ENCODE peak calls at places on chromosomes 11 and 22, in nine cellular contexts. Q is neural progenitor cell, F is cardiac muscle cell, M is OCI-LY7, G is heart right ventricle, W is endothelial cell of umbilical vein, H is pancreas, N is adrenal gland, V is body of pancreas. Z is an unnamed sample.
A peak's percentile ranks its signal among the peaks of the same experiment; 100 is the strongest.

GRCh38 chr11:8091671-8092070 is 10.7 kb downstream of the TUB start:
- DNase-seq in Q (no peak), F (no peak), M (no peak), G (no peak), W (no peak), H (peak; percentile 8), N (peak; percentile 8), V (no peak), Z (no peak)

GRCh38 chr11:12377824-12378593 is 638 bp downstream of the PARVA start:
- DNase-seq in Q (peak; percentile 90), F (peak; percentile 81), M (no peak), G (peak; percentile 51), W (peak; percentile 69), H (peak; percentile 88), N (peak; percentile 86), V (peak; percentile 89), Z (peak; percentile 90)

GRCh38 chr22:29351042-29351441 is 35.5 kb upstream of the RASL10A start:
- DNase-seq in Q (no peak), F (no peak), M (no peak), G (no peak), W (no peak), H (peak; percentile 42), N (no peak), V (peak; percentile 73), Z (no peak)

GRCh38 chr11:117410861-117411725 is 83.4 kb downstream of the CEP164 start:
- DNase-seq in Q (no peak), F (no peak), M (no peak), G (no peak), W (no peak), H (no peak), N (no peak), V (no peak), Z (no peak)

GRCh38 chr11:76166314-76166713 is 40.0 kb downstream of the WNT11 start:
- DNase-seq in Q (no peak), F (no peak), M (no peak), G (no peak), W (no peak), H (no peak), N (no peak), V (no peak), Z (no peak)

GRCh38 chr22:20062043-20062765 is 17.8 kb upstream of the DGCR8 start:
- DNase-seq in Q (no peak), F (no peak), M (no peak), G (no peak), W (no peak), H (no peak), N (no peak), V (no peak), Z (peak; percentile 69)

GRCh38 chr11:118264568-118265470 is 722 bp upstream of the MPZL2 start:
- DNase-seq in Q (peak; percentile 9), F (no peak), M (no peak), G (no peak), W (peak; percentile 44), H (no peak), N (no peak), V (no peak), Z (no peak)

GRCh38 chr22:50399751-50400331 is 56.7 kb downstream of the PPP6R2 start:
- DNase-seq in Q (peak; percentile 75), F (peak; percentile 53), M (peak; percentile 44), G (peak; percentile 23), W (no peak), H (peak; percentile 44), N (peak; percentile 66), V (peak; percentile 51), Z (no peak)

GRCh38 chr22:28172948-28173360 is 253.9 kb upstream of the PITPNB start:
- DNase-seq in Q (no peak), F (no peak), M (no peak), G (no peak), W (peak; percentile 32), H (no peak), N (no peak), V (no peak), Z (no peak)

GRCh38 chr11:113446112-113446511 is 29.1 kb downstream of the DRD2 start:
- DNase-seq in Q (no peak), F (no peak), M (no peak), G (no peak), W (no peak), H (no peak), N (no peak), V (no peak), Z (no peak)

GRCh38 chr11:488992-489391 is 18.1 kb downstream of the RNH1 start:
- DNase-seq in Q (no peak), F (no peak), M (no peak), G (no peak), W (no peak), H (no peak), N (no peak), V (no peak), Z (no peak)

GRCh38 chr22:45007946-45008852 is 1.6 kb downstream of the PHF21B start:
- DNase-seq in Q (peak; percentile 89), F (peak; percentile 50), M (no peak), G (peak; percentile 8), W (peak; percentile 10), H (no peak), N (peak; percentile 33), V (no peak), Z (no peak)

GRCh38 chr22:32843300-32843699 is 41.8 kb downstream of the TIMP3 start:
- DNase-seq in Q (no peak), F (no peak), M (no peak), G (no peak), W (no peak), H (no peak), N (no peak), V (no peak), Z (no peak)

DNA sequence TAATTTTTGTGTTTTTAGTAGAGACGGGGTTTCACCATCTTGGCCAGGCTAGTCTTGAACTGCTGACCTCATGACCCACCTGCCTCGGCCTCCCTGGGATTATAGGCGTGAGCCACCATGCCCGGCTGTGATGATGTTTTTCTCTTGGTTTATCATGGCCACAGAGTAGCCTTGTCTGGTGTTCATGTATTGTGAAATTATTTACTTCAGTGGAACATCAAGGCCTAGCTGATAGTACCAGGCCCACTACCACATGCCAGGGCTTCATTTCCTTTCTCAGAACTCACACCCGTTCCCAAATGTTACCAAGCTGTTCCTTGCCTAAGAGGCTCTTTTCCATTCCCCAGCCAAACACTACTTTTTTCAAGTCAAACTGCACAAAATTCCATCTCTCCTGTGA is 6.1 kb upstream of the DDB2 start:
- DNase-seq in Q (no peak), F (no peak), M (no peak), G (no peak), W (no peak), H (no peak), N (no peak), V (no peak), Z (no peak)
- H3K4me3 ChIP-seq in Q (no peak overlapping the region), F (no peak overlapping the region), M (no peak overlapping the region), G (no peak overlapping the region), W (no peak overlapping the region), H (no peak overlapping the region), N (no peak overlapping the region), V (no peak overlapping the region), Z (no peak overlapping the region)

GRCh38 chr22:42732071-42732470 is 11.4 kb upstream of the A4GALT start:
- DNase-seq in Q (no peak), F (no peak), M (no peak), G (no peak), W (no peak), H (no peak), N (no peak), V (no peak), Z (no peak)
- H3K27ac ChIP-seq in Q (no peak overlapping the region), F (no peak overlapping the region), M (no peak overlapping the region), G (no peak overlapping the region), W (no peak overlapping the region), H (no peak overlapping the region), N (no peak overlapping the region), V (no peak overlapping the region), Z (no peak overlapping the region)

DNA sequence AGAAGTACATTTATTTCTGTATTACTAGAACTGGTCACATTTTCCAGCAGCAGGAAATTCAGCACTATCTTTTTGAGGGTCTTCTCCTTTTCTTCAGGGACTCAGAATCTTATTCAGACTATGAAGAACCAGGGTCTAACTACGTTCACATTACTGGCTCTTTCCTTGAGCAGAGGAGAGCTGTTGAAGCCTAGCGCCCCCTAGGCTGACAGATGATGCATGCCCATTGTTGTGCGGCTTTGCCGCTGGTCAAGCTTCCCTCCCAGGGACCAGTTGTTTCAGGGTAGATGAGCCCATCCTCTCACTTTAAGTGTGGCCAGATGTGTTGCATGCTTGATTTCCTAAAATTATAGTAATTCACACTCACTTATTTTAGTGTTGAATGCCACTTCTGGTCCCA is 168.2 kb upstream of the PDGFD start:
- DNase-seq in Q (peak; percentile 74), F (peak; percentile 38), M (peak; percentile 36), G (no peak), W (peak; percentile 9), H (no peak), N (no peak), V (no peak), Z (no peak)
- TF ChIP-seq CTCF in Q (peak; percentile 73), F (peak; percentile 25), M (peak; percentile 79), G (no peak), W (peak; percentile 60), H (no peak), N (no peak), V (peak; percentile 15), Z (no peak)

GRCh38 chr11:48052183-48053040 is 72.1 kb downstream of the PTPRJ start:
- DNase-seq in Q (peak; percentile 24), F (peak; percentile 82), M (peak; percentile 47), G (no peak), W (peak; percentile 19), H (peak; percentile 65), N (no peak), V (peak; percentile 68), Z (peak; percentile 46)

GRCh38 chr11:48049036-48049435 is 68.7 kb downstream of the PTPRJ start:
- DNase-seq in Q (no peak), F (no peak), M (no peak), G (no peak), W (no peak), H (no peak), N (no peak), V (no peak), Z (no peak)

GRCh38 chr11:48050304-48050703 is 69.9 kb downstream of the PTPRJ start:
- DNase-seq in Q (no peak), F (no peak), M (no peak), G (no peak), W (no peak), H (no peak), N (no peak), V (no peak), Z (no peak)

GRCh38 chr11:48054994-48055291 is 74.6 kb downstream of the PTPRJ start:
- DNase-seq in Q (no peak), F (no peak), M (no peak), G (no peak), W (no peak), H (no peak), N (no peak), V (no peak), Z (no peak)

GRCh38 chr11:48051217-48051848 is 71.0 kb downstream of the PTPRJ start:
- DNase-seq in Q (no peak), F (no peak), M (peak; percentile 55), G (no peak), W (no peak), H (no peak), N (no peak), V (no peak), Z (peak; percentile 11)
- H3K4me3 ChIP-seq in Q (no peak overlapping the region), F (no peak overlapping the region), M (no peak overlapping the region), G (no peak overlapping the region), W (no peak overlapping the region), H (no peak overlapping the region), N (no peak overlapping the region), V (no peak overlapping the region), Z (no peak overlapping the region)

DNA sequence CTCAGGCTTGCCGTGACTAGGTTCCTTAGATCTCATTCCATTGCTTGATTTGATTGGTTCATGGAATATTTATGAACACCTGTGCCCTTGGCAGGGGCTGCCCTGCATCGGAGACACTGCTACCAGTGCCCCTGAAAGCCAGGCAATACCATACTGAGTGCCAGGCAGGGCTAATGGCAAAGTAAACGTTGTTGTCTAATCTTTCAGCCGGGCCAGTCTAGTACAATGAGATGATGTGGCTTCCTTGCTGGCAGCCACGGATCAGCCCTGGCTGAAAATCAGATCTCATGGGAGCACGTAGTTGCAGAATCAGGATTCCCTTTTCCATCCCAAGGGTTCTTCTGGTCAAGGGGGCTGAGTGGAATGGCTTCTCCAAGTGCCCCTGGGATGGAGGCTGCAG is 4.9 kb upstream of the PGA3 start:
- DNase-seq in Q (no peak), F (no peak), M (no peak), G (no peak), W (no peak), H (no peak), N (no peak), V (no peak), Z (no peak)
- H3K27ac ChIP-seq in Q (no peak overlapping the region), F (no peak overlapping the region), M (no peak overlapping the region), G (no peak overlapping the region), W (no peak overlapping the region), H (no peak overlapping the region), N (no peak overlapping the region), V (no peak overlapping the region), Z (no peak overlapping the region)